ENCODE peak calls at places on chromosomes 7 and 10, in six cellular contexts. C is sigmoid colon; Z is mesenchymal stem cell; G is aorta; F is tibial artery; O is effector memory CD4-positive, alpha-beta T cell. B is an unnamed sample.

GRCh38 chr10:48579251-48579960 is 25.5 kb downstream of the ARHGAP22 start:
- DNase-seq in C (no peak), Z (peak; percentile 49), G (no peak), F (no peak), O (no peak), B (peak; percentile 24)

GRCh38 chr10:57638411-57638810 is 629.3 kb downstream of the IPMK start:
- DNase-seq in C (no peak), Z (no peak), G (no peak), F (no peak), O (no peak), B (no peak)

GRCh38 chr10:50540069-50540825 is 83.5 kb downstream of the SGMS1 start:
- DNase-seq in C (no peak), Z (no peak), G (no peak), F (no peak), O (no peak), B (no peak)

GRCh38 chr7:90596745-90597526 is 815 bp downstream of the CDK14 start:
- DNase-seq in C (no peak), Z (peak; percentile 67), G (no peak), F (no peak), O (no peak), B (peak; percentile 53)

GRCh38 chr10:14254368-14254767 is 76.4 kb downstream of the FRMD4A start:
- DNase-seq in C (no peak), Z (no peak), G (no peak), F (no peak), O (no peak), B (peak; percentile 79)

GRCh38 chr7:110827287-110827855 is 263.6 kb upstream of the LRRN3 start:
- DNase-seq in C (no peak), Z (no peak), G (no peak), F (no peak), O (no peak), B (no peak)

GRCh38 chr7:76057813-76058145 is 9.9 kb downstream of the MDH2 start:
- DNase-seq in C (no peak), Z (no peak), G (no peak), F (no peak), O (no peak), B (no peak)

GRCh38 chr7:101106387-101106786 is 20.5 kb upstream of the SERPINE1 start:
- DNase-seq in C (no peak), Z (no peak), G (no peak), F (no peak), O (no peak), B (no peak)

GRCh38 chr7:284762-285722 is 4.9 kb upstream of the FOXL3 start:
- DNase-seq in C (peak; percentile 47), Z (no peak), G (no peak), F (no peak), O (no peak), B (no peak)

GRCh38 chr7:945556-946255 is 8.8 kb downstream of the ADAP1 start:
- DNase-seq in C (peak; percentile 60), Z (no peak), G (peak; percentile 39), F (no peak), O (no peak), B (no peak)

GRCh38 chr10:118407026-118407425 is 64.9 kb upstream of the FAM204A start:
- DNase-seq in C (no peak), Z (no peak), G (no peak), F (no peak), O (no peak), B (no peak)

GRCh38 chr7:79272066-79272669 is 181.3 kb downstream of the MAGI2 start:
- DNase-seq in C (no peak), Z (peak; percentile 55), G (no peak), F (no peak), O (no peak), B (peak; percentile 74)

GRCh38 chr7:114886241-114886640 is 35.7 kb upstream of the MDFIC start:
- DNase-seq in C (no peak), Z (no peak), G (no peak), F (no peak), O (no peak), B (no peak)

GRCh38 chr10:62083413-62083794 is 181.9 kb downstream of the ARID5B start:
- DNase-seq in C (no peak), Z (peak; percentile 79), G (no peak), F (no peak), O (no peak), B (peak; percentile 64)

GRCh38 chr10:48608279-48608681 is 3.4 kb upstream of the ARHGAP22 start:
- DNase-seq in C (no peak), Z (no peak), G (no peak), F (no peak), O (no peak), B (peak; percentile 31)

GRCh38 chr7:11650504-11650903 is 181.5 kb downstream of the THSD7A start:
- DNase-seq in C (no peak), Z (no peak), G (no peak), F (no peak), O (no peak), B (no peak)

GRCh38 chr7:155644178-155644970 is at the start of gene RBM33:
- DNase-seq in C (peak; percentile 82), Z (peak; percentile 87), G (peak; percentile 82), F (peak; percentile 65), O (peak; percentile 52), B (peak; percentile 88)

GRCh38 chr7:1425292-1426136 is 33.8 kb downstream of the MICALL2 start:
- DNase-seq in C (no peak), Z (no peak), G (no peak), F (no peak), O (no peak), B (no peak)

GRCh38 chr7:91993976-91994375 is 53.3 kb downstream of the AKAP9 start:
- DNase-seq in C (no peak), Z (no peak), G (no peak), F (no peak), O (no peak), B (no peak)

GRCh38 chr10:23343591-23344225 is 889 bp downstream of the C10orf67 start:
- DNase-seq in C (peak; percentile 75), Z (peak; percentile 30), G (peak; percentile 62), F (peak; percentile 22), O (no peak), B (no peak)

GRCh38 chr7:129150199-129150996 is 5.9 kb downstream of the TSPAN33 start:
- DNase-seq in C (no peak), Z (no peak), G (peak; percentile 64), F (no peak), O (no peak), B (no peak)

GRCh38 chr7:95472521-95473160 is 13.1 kb upstream of the ASB4 start:
- DNase-seq in C (no peak), Z (no peak), G (no peak), F (no peak), O (no peak), B (peak; percentile 24)

GRCh38 chr7:129569811-129570215 is 41.7 kb upstream of the NRF1 start:
- DNase-seq in C (no peak), Z (peak; percentile 73), G (no peak), F (no peak), O (no peak), B (peak; percentile 77)

DNA sequence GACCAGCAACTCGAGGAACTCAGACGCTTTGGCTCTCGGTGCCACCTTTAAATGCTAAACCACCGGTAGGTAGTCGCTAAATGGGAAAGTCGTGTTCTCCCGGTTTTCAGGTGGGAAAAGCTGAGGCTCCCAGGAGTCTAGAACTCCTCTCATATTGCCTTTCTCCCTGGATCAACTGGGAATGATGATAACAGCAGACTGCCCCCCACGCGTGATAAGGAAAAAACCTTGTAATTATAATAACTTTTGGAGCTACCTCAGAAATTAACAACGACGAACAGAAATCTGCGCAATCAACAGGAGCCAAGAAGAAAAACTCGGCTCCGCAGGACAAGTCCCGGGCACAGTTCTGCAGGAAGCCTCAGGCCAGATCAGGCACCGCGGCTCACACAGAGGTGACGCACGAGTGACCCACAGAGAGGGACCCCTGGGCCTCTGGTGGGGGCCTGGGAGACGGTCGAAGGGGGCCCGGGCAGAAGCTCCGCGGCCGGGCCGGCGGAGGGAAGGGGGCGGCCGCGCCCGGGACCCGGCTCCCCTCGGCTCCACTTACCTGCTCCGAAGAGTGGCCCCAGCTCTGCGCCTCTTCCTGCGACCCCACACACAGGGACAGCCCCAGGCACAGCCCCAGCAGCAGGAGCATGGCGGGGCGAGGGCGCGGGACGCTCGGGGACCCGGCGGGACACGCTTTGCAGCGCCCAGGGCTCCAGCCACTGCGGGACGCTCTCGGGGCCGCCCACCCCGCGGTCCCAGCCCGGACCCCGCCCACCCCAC is at the start of gene ITIH5:
- DNase-seq in C (peak; percentile 74), Z (no peak), G (peak; percentile 51), F (no peak), O (no peak), B (no peak)
- H3K27me3 ChIP-seq in C (no peaks in the 10 kb centered on the region), Z (peaks cover 59% of the 10 kb centered on the region), G (no peaks in the 10 kb centered on the region), F (no peaks in the 10 kb centered on the region), O (peaks cover 29% of the 10 kb centered on the region), B (peaks cover 16% of the 10 kb centered on the region)

DNA sequence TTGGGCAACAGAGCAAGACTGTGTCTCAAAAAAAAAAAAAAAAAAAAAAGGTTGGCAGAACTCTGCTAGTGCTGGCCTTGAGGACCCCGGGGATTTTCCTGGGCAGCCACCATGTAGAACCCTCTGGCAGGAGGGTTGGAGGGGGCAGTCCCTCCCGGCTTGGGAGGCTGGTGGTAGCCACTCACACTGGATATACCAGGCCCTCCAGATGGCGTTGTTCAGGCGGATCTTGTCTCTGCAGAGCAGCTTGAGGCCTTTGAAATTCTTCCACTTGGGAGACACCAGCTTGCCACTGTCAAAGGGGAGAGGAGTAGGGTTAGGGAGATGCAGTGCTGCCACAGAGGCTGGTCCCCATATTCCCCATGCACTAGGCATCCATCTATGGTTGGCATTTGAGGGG is 8.4 kb downstream of the MLXIPL start:
- DNase-seq in C (no peak), Z (no peak), G (no peak), F (no peak), O (no peak), B (no peak)
- H3K9me3 ChIP-seq in C (no peaks in the 10 kb centered on the region), Z (no peaks in the 10 kb centered on the region), G (no peaks in the 10 kb centered on the region), F (no peaks in the 10 kb centered on the region), O (no peaks in the 10 kb centered on the region), B (no peaks in the 10 kb centered on the region)

DNA sequence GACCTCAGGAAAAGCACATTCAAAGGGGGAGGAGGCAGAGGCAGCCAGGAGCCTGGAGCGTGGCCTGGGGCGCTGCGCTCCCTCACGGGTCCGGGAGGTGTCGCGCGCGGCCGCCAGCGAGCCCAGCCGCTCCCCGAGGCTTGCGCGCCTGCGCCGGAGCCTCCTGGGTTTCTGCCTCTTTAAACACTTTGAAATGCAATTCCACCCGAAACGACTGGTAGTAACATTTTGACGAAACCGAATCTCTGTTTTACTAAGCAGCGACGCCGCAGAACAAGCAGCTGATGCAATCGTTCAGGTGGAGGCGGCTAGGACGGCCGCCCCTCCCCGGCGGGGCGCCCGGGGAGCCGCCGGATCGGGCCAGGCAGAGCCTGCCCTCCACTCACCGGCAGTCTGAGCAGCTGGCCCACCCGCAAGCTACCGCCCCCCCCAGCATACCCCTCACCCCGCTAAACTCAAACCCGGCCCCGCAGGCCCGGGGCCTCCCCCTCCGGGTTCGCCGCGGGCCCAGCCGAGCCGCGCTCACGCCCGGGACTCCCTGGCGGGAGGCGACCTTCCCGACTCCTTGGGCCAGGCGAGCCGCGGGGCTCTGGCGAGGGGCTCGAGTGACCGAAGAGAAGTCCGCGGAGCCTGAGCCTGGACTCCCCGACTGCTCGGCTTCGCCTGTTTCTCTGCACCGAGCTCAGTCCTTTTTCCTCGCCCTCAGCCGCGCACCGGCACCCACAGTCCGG is 3.3 kb downstream of the MKX start:
- DNase-seq in C (peak; percentile 92), Z (peak; percentile 76), G (peak; percentile 86), F (peak; percentile 81), O (peak; percentile 50), B (peak; percentile 93)
- H3K27me3 ChIP-seq in C (peaks cover 37% of the 10 kb centered on the region), Z (peaks cover 60% of the 10 kb centered on the region), G (no peaks in the 10 kb centered on the region), F (peaks cover 4% of the 10 kb centered on the region), O (peaks cover 63% of the 10 kb centered on the region), B (peaks cover 52% of the 10 kb centered on the region)

DNA sequence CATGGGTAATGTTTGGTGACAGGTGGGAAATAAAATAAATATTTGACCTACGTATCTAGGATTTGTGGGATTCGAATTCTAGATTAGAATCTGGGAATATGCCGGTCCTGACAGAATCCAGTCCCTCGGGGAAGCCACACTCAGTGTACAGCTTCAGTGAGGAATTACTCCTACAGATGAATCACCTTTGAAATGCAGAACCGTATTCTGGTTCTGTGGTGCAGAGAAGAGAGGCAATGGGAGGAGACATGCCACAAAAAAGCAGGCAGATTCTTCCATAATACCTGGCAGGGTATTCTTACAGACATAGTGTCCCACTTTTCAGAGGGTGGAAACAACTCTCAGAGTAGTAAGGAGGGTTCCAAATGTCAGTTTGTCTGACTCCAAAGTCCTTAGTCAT is 286.9 kb downstream of the SORCS1 start:
- DNase-seq in C (no peak), Z (no peak), G (no peak), F (no peak), O (no peak), B (no peak)
- H3K9me3 ChIP-seq in C (peaks cover 6% of the 10 kb centered on the region), Z (peaks cover 7% of the 10 kb centered on the region), G (peaks cover 3% of the 10 kb centered on the region), F (no peaks in the 10 kb centered on the region), O (no peaks in the 10 kb centered on the region), B (no peaks in the 10 kb centered on the region)